ENCODE peak calls at places on chromosome 5, in five cellular contexts. R is MCF 10A, H is AG09319, E is WTC11, K is nephron progenitor cell. L is an unnamed sample.

GRCh38 chr5:76403713-76403962 is 553 bp downstream of the IQGAP2 start:
- DNase-seq in K (no peak), R (no peak), E (peak; percentile 89), H (no peak), L (peak; percentile 37)

GRCh38 chr5:140568664-140569063 is 4.0 kb downstream of the SLC35A4 start:
- DNase-seq in E (no peak), K (no peak), H (no peak), R (no peak), L (no peak)

GRCh38 chr5:2747372-2748179 is 3.9 kb downstream of the IRX2 start:
- DNase-seq in H (no peak), E (no peak), K (no peak), R (peak; percentile 53), L (no peak)

GRCh38 chr5:127963931-127964330 is 119.6 kb upstream of the SLC12A2 start:
- DNase-seq in K (no peak), R (no peak), E (no peak), H (no peak), L (no peak)

GRCh38 chr5:115396698-115397097 is 100.2 kb upstream of the CCDC112 start:
- DNase-seq in E (no peak), H (no peak), K (no peak), R (no peak), L (no peak)

GRCh38 chr5:150544606-150545219 is 36.8 kb downstream of the NDST1 start:
- DNase-seq in E (peak; percentile 94), R (peak; percentile 91), H (no peak), K (peak; percentile 72), L (peak; percentile 66)

GRCh38 chr5:67196537-67197059 is at the start of gene CD180:
- DNase-seq in K (no peak), E (no peak), R (no peak), H (no peak), L (no peak)

GRCh38 chr5:65172486-65173129 is 309.1 kb downstream of the ADAMTS6 start:
- DNase-seq in E (no peak), R (peak; percentile 14), H (no peak), K (no peak), L (no peak)

GRCh38 chr5:133147411-133147810 is 95.6 kb downstream of the HSPA4 start:
- DNase-seq in H (no peak), R (no peak), K (no peak), E (no peak), L (no peak)

GRCh38 chr5:104815212-104815611 is 1252.6 kb upstream of the NUDT12 start:
- DNase-seq in R (no peak), E (no peak), H (no peak), K (no peak), L (no peak)

GRCh38 chr5:72281764-72282499 is 38.1 kb downstream of the MRPS27 start:
- DNase-seq in R (peak; percentile 58), H (peak; percentile 79), K (no peak), E (no peak), L (no peak)

GRCh38 chr5:158705901-158706300 is 393.8 kb downstream of the EBF1 start:
- DNase-seq in K (no peak), H (no peak), R (no peak), E (no peak), L (no peak)

DNA sequence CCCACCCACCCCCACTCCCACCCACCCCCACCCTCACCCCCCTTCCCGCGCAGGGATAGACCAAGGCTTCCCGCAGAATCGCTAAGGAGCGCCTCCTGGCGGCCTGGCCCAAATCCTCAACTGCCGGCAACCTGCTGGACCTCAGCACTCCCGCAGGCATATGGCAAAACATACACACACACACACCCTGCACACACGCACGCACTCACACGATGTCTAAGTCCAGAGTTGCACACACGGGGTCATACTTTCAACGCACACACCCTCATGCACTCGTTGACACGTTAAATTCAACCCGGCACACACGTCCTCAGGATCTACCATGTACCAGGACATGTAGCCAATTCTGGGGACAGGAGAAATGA is 1.7 kb downstream of the CPLX2 start:
- DNase-seq in E (peak; percentile 84), R (no peak), K (peak; percentile 71), H (no peak), L (peak; percentile 51)
- TF ChIP-seq CTCF in E (peak; percentile 30), R (no peak), K (peak; percentile 30), H (no peak), L (peak; percentile 45)

DNA sequence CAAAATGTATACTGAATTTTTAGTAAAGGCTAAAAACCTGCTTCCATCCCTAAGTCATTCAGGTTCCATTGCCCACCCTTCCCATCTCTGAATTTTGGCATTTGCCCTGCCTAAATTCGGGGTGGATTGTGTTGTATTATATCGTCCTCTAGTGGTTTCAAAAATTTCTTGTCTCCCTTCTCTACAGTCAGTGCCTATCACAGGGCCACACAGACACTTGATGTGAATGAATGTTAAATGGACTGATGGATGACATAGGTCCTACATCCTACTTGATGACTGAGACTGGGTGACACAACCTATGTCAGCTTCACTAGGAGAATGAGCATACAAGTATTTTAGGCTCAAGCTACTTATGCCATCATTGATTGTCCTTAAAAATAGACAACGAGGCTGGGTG is 45.6 kb upstream of the SLC30A5 start:
- DNase-seq in K (no peak), R (peak; percentile 16), E (no peak), H (no peak), L (no peak)
- TF ChIP-seq CTCF in K (peak; percentile 18), R (peak; percentile 24), E (no peak), H (peak; percentile 22), L (peak; percentile 44)

GRCh38 chr5:168291281-168291960 is at the start of gene WWC1:
- DNase-seq in R (peak; percentile 88), E (peak; percentile 90), H (no peak), K (peak; percentile 82), L (peak; percentile 59)
- TF ChIP-seq CTCF in R (no peak), E (no peak), H (peak; percentile 26), K (peak; percentile 42), L (peak; percentile 63)

DNA sequence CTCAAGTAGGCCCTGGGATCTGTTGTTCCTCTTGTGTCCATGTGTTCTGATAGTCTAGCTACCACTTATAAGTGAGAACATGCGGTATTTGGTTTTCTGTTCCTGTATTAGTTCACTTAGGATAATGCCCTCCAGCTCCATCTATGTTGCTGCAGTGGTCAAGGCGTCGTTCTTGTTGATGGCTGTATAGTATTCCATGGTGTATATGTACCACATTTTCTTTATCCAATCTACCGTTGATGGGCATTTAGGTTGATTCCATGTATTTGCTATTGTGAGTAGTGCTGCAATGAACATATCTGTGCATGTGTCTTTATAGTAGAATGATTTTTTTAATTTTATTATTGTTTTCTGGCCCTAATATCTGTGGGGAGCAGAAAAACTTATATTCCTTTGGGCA is 74.3 kb downstream of the MAT2B start:
- DNase-seq in R (no peak), K (no peak), H (no peak), E (no peak), L (no peak)
- TF ChIP-seq CTCF in R (no peak), K (no peak), H (no peak), E (no peak), L (no peak)

DNA sequence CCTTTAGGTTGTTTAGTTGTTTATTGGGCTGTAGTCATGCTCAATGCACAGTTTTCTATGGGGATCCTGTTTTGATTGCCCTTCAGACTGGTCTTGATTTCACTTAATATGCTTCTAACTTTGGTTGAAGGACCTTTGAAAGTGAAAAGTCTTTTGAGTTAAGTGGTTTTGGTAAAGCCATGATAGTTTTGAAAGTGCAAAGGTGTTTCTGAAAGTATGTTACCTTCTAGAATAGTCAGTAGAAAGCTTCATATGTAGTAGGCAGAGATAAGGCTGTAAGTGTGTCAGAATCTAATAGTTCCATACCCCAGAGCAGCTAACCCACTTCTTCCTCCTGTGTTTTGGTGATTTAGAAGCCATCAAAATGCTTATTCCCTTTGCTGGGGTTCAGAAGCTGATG is 46.1 kb downstream of the RASGRF2 start:
- DNase-seq in H (no peak), E (no peak), K (no peak), R (no peak), L (no peak)
- TF ChIP-seq CTCF in H (no peak), E (no peak), K (no peak), R (no peak), L (no peak)

DNA sequence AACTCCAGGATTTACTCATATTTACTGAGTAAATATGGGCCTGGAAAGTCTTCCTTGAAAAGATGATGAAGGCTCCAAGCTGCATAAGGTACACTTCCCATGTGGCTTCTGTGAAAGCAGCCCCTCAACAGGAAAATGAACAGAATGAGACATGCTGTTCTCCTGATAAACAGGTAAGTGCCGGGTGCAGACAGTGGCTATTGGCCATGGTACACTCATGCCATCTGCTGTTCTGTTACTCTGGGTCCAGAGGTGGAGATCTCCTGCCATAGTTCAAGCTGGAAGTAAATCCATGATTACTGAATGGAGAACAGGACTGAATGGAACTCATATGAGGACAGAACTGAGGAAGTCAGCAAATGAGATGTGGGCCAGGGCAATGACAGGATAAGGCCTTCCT is 103.6 kb downstream of the SLIT3 start:
- DNase-seq in K (no peak), R (peak; percentile 65), E (no peak), H (no peak), L (no peak)
- TF ChIP-seq CTCF in K (no peak), R (no peak), E (no peak), H (no peak), L (no peak)

GRCh38 chr5:136062563-136063274 is 33.9 kb downstream of the TGFBI start:
- DNase-seq in K (no peak), R (peak; percentile 79), E (peak; percentile 34), H (no peak), L (no peak)
- TF ChIP-seq CTCF in K (peak; percentile 44), R (peak; percentile 80), E (peak; percentile 17), H (peak; percentile 30), L (peak; percentile 56)

GRCh38 chr5:91311697-91312501 is 71.2 kb downstream of the ARRDC3 start:
- DNase-seq in E (no peak), K (no peak), H (peak; percentile 98), R (peak; percentile 98), L (no peak)
- TF ChIP-seq CTCF in E (no peak), K (no peak), H (no peak), R (no peak), L (no peak)

L was measured in neural crest cell.